ENCODE peak calls at places on chromosomes 1 and 21, in six cellular contexts. C is fibroblast of lung, Q is NCI-H774, P is globus pallidus, D is NCI-H2081, R is WTC11. I is an unnamed sample.

GRCh38 chr1:245779797-245780529 is 625.2 kb downstream of the KIF26B start:
- DNase-seq in D (no peak), P (no peak), C (no peak), R (no peak), Q (no peak), I (no peak)

GRCh38 chr1:159177273-159177907 is 6.0 kb downstream of the CADM3 start:
- DNase-seq in D (no peak), Q (no peak), C (peak; percentile 64), P (no peak), R (peak; percentile 73), I (peak; percentile 78)

GRCh38 chr1:32892368-32893197 is 6.3 kb downstream of the HPCA start:
- DNase-seq in C (peak; percentile 22), P (peak; percentile 86), R (peak; percentile 92), Q (peak; percentile 81), D (no peak), I (peak; percentile 34)

GRCh38 chr21:26920055-26920454 is 46.8 kb downstream of the ADAMTS5 start:
- DNase-seq in Q (no peak), C (peak; percentile 53), R (no peak), D (no peak), P (no peak), I (no peak)

GRCh38 chr1:9784508-9785133 is 39.1 kb downstream of the CLSTN1 start:
- DNase-seq in P (no peak), C (peak; percentile 66), R (peak; percentile 63), D (peak; percentile 72), Q (no peak), I (peak; percentile 83)

GRCh38 chr1:6673816-6674398 is 27.7 kb downstream of the DNAJC11 start:
- DNase-seq in R (no peak), Q (no peak), P (no peak), D (no peak), C (no peak), I (no peak)

GRCh38 chr1:212077028-212077427 is 41.5 kb downstream of the DTL start:
- DNase-seq in Q (no peak), R (no peak), P (no peak), C (no peak), D (no peak), I (no peak)

GRCh38 chr1:117017648-117018047 is 16.1 kb downstream of the CD101 start:
- DNase-seq in P (no peak), C (no peak), D (no peak), Q (no peak), R (no peak), I (no peak)

GRCh38 chr1:202858306-202858705 is 30.6 kb downstream of the RABIF start:
- DNase-seq in D (no peak), R (no peak), P (no peak), Q (no peak), C (peak; percentile 67), I (peak; percentile 48)

GRCh38 chr21:43740497-43741156 is 21.7 kb downstream of the PDXK start:
- DNase-seq in Q (no peak), D (no peak), R (peak; percentile 63), C (no peak), P (peak; percentile 65), I (peak; percentile 33)

GRCh38 chr1:196738730-196739129 is 35.9 kb upstream of the CFHR3 start:
- DNase-seq in R (no peak), D (no peak), C (no peak), P (no peak), Q (no peak), I (no peak)

GRCh38 chr1:164559342-164560070 is 522 bp downstream of the PBX1 start:
- DNase-seq in P (peak; percentile 68), R (peak; percentile 58), Q (peak; percentile 59), D (peak; percentile 45), C (no peak), I (peak; percentile 37)

GRCh38 chr1:18549131-18549530 is 68.4 kb downstream of the KLHDC7A start:
- DNase-seq in P (no peak), Q (no peak), D (no peak), R (no peak), C (no peak), I (no peak)

GRCh38 chr1:183653876-183654451 is 848 bp upstream of the APOBEC4 start:
- DNase-seq in D (no peak), R (no peak), C (no peak), P (no peak), Q (no peak), I (no peak)

GRCh38 chr1:177329871-177330270 is 159.1 kb downstream of the BRINP2 start:
- DNase-seq in R (no peak), P (no peak), D (no peak), C (no peak), Q (no peak), I (no peak)

GRCh38 chr1:177589166-177589565 is 380.7 kb downstream of the SEC16B start:
- DNase-seq in D (no peak), C (no peak), Q (peak; percentile 5), R (no peak), P (no peak), I (no peak)

GRCh38 chr1:94792473-94792875 is 27.7 kb upstream of the SLC44A3 start:
- DNase-seq in Q (no peak), R (no peak), P (no peak), C (peak; percentile 27), D (no peak), I (peak; percentile 81)

GRCh38 chr1:165890684-165891083 is 63.3 kb downstream of the UCK2 start:
- DNase-seq in D (no peak), R (no peak), C (no peak), P (no peak), Q (no peak), I (no peak)

GRCh38 chr1:49104575-49104974 is 327.9 kb upstream of the BEND5 start:
- DNase-seq in Q (no peak), P (no peak), C (no peak), D (no peak), R (no peak), I (no peak)

GRCh38 chr1:206803221-206803730 is 31.0 kb upstream of the IL10 start:
- DNase-seq in D (no peak), Q (no peak), R (no peak), C (no peak), P (no peak), I (no peak)

GRCh38 chr21:33362044-33362555 is 37.3 kb downstream of the IFNAR1 start:
- DNase-seq in C (no peak), D (peak; percentile 26), P (no peak), R (peak; percentile 51), Q (peak; percentile 87), I (peak; percentile 16)

GRCh38 chr1:204409878-204410763 is 1.5 kb downstream of the PPP1R15B start:
- DNase-seq in Q (no peak), C (no peak), R (no peak), D (peak; percentile 35), P (no peak), I (peak; percentile 31)

GRCh38 chr1:31111290-31111951 is 45.9 kb upstream of the PUM1 start:
- DNase-seq in Q (peak; percentile 71), R (no peak), C (peak; percentile 62), D (peak; percentile 67), P (no peak), I (no peak)

GRCh38 chr1:183205196-183205781 is 19.2 kb downstream of the LAMC2 start:
- DNase-seq in Q (no peak), C (peak; percentile 95), R (no peak), P (no peak), D (no peak), I (peak; percentile 74)

GRCh38 chr1:53949023-53949611 is 3.0 kb downstream of the LRRC42 start:
- DNase-seq in R (peak; percentile 44), Q (peak; percentile 18), D (peak; percentile 54), P (no peak), C (peak; percentile 76), I (peak; percentile 51)

GRCh38 chr1:28602536-28603439 is 10.7 kb downstream of the RAB42 start:
- DNase-seq in P (peak; percentile 81), C (peak; percentile 85), Q (no peak), R (peak; percentile 57), D (peak; percentile 71), I (peak; percentile 79)

GRCh38 chr1:88731475-88731874 is 47.4 kb downstream of the PKN2 start:
- DNase-seq in D (peak; percentile 68), R (no peak), P (peak; percentile 59), C (peak; percentile 96), Q (peak; percentile 31), I (peak; percentile 57)

GRCh38 chr1:4590766-4591165 is 63.6 kb upstream of the AJAP1 start:
- DNase-seq in D (no peak), P (no peak), R (no peak), C (no peak), Q (no peak), I (no peak)

I was measured in lung microvascular endothelial cell.